ENCODE peak calls at places on chromosomes 7 and 10, in nine cellular contexts. I is T follicular helper cell, L is uterus, W is WERI-Rb-1, R is NCI-H1694 treated with DMSO at 0.1 percent for 48 hours, S is GM20000, H is HuH-7.5, N is IMR-90, Z is foreskin fibroblast. G is an unnamed sample.

GRCh38 chr10:105398202-105398601 is 757.1 kb downstream of the SORCS3 start:
- DNase-seq in R (no peak), H (no peak), S (no peak), W (no peak), L (no peak), N (no peak), I (no peak), Z (peak; percentile 4), G (no peak)

GRCh38 chr10:129548534-129549130 is 81.6 kb downstream of the MGMT start:
- DNase-seq in Z (no peak), L (no peak), W (no peak), N (no peak), S (no peak), H (no peak), R (no peak), I (no peak), G (no peak)

GRCh38 chr10:8042032-8042863 is 12.2 kb upstream of the GATA3 start:
- DNase-seq in I (no peak), R (no peak), N (no peak), L (no peak), H (no peak), S (peak; percentile 35), W (no peak), Z (no peak), G (no peak)

GRCh38 chr7:106462365-106462859 is 177.6 kb upstream of the NAMPT start:
- DNase-seq in W (no peak), I (no peak), N (peak; percentile 52), H (no peak), Z (peak; percentile 67), S (peak; percentile 37), L (no peak), R (peak; percentile 56), G (peak; percentile 52)

GRCh38 chr7:116730097-116731018 is 58.4 kb downstream of the MET start:
- DNase-seq in S (no peak), H (no peak), N (no peak), I (no peak), L (no peak), W (no peak), R (no peak), Z (no peak), G (no peak)

GRCh38 chr7:155226261-155227003 is 71.2 kb upstream of the INSIG1 start:
- DNase-seq in I (no peak), L (no peak), N (no peak), H (no peak), S (no peak), R (no peak), Z (no peak), W (no peak), G (no peak)

GRCh38 chr10:2978111-2978510 is 89.2 kb upstream of the PFKP start:
- DNase-seq in S (peak; percentile 42), L (no peak), W (no peak), R (peak; percentile 65), Z (peak; percentile 41), H (peak; percentile 24), I (no peak), N (peak; percentile 79), G (peak; percentile 75)

GRCh38 chr10:93379366-93380042 is 102.6 kb downstream of the MYOF start:
- DNase-seq in Z (peak; percentile 76), N (peak; percentile 86), H (no peak), S (no peak), I (no peak), L (no peak), W (no peak), R (no peak), G (no peak)

GRCh38 chr7:94252971-94253370 is 141.7 kb upstream of the COL1A2 start:
- DNase-seq in N (no peak), Z (no peak), S (no peak), I (no peak), R (peak; percentile 22), H (no peak), W (peak; percentile 50), L (no peak), G (no peak)

GRCh38 chr10:114172776-114173555 is 1.0 kb downstream of the CCDC186 start:
- DNase-seq in W (no peak), L (no peak), N (no peak), R (no peak), S (no peak), I (no peak), H (no peak), Z (no peak), G (peak; percentile 55)

GRCh38 chr7:92092210-92092609 is 42.1 kb downstream of the CYP51A1 start:
- DNase-seq in Z (no peak), N (peak; percentile 3), S (no peak), H (no peak), R (no peak), I (no peak), L (no peak), W (no peak), G (no peak)

GRCh38 chr7:123961731-123962130 is 36.7 kb downstream of the SPAM1 start:
- DNase-seq in R (no peak), N (no peak), Z (no peak), S (no peak), H (no peak), I (no peak), W (no peak), L (no peak), G (no peak)

GRCh38 chr10:89515031-89515841 is 20.2 kb downstream of the SLC16A12 start:
- DNase-seq in R (no peak), H (no peak), L (no peak), I (no peak), N (peak; percentile 100), W (no peak), S (no peak), Z (peak; percentile 98), G (no peak)

GRCh38 chr10:79142064-79142491 is 73.3 kb downstream of the ZMIZ1 start:
- DNase-seq in L (peak; percentile 92), S (no peak), W (no peak), R (no peak), H (no peak), I (no peak), N (peak; percentile 85), Z (peak; percentile 54), G (no peak)

GRCh38 chr7:112103246-112103645 is 103.0 kb downstream of the DOCK4 start:
- DNase-seq in I (no peak), S (no peak), L (no peak), N (peak; percentile 56), R (no peak), Z (peak; percentile 41), H (peak; percentile 12), W (no peak), G (no peak)

GRCh38 chr10:118868618-118869017 is 113.8 kb upstream of the CACUL1 start:
- DNase-seq in L (no peak), I (no peak), N (no peak), W (no peak), R (no peak), S (no peak), Z (no peak), H (no peak), G (no peak)

GRCh38 chr10:13759167-13759566 is 172.4 kb downstream of the PRPF18 start:
- DNase-seq in Z (no peak), S (no peak), N (peak; percentile 23), L (no peak), W (no peak), H (no peak), R (peak; percentile 85), I (no peak), G (peak; percentile 13)

GRCh38 chr10:8272794-8273425 is 218.4 kb downstream of the GATA3 start:
- DNase-seq in N (no peak), Z (no peak), W (no peak), R (no peak), I (no peak), L (no peak), S (no peak), H (no peak), G (no peak)

GRCh38 chr10:71821909-71822763 is 28.9 kb downstream of the PSAP start:
- DNase-seq in I (no peak), S (no peak), H (no peak), Z (peak; percentile 36), R (no peak), N (peak; percentile 49), W (no peak), L (no peak), G (no peak)

GRCh38 chr7:159105845-159106614 is 38.6 kb downstream of the VIPR2 start:
- DNase-seq in W (peak; percentile 67), Z (no peak), S (no peak), L (no peak), H (no peak), R (no peak), N (no peak), I (no peak), G (no peak)

GRCh38 chr7:101952355-101953247 is 135.2 kb downstream of the CUX1 start:
- DNase-seq in S (no peak), H (no peak), Z (peak; percentile 79), W (no peak), I (no peak), L (peak; percentile 70), N (peak; percentile 93), R (no peak), G (no peak)

GRCh38 chr7:132261296-132261695 is 315.0 kb downstream of the PLXNA4 start:
- DNase-seq in S (no peak), I (no peak), L (no peak), Z (no peak), H (no peak), N (no peak), W (no peak), R (no peak), G (no peak)

GRCh38 chr10:68202965-68203358 is 29.0 kb downstream of the ATOH7 start:
- DNase-seq in L (no peak), W (no peak), I (no peak), R (no peak), S (no peak), Z (peak; percentile 63), H (no peak), N (peak; percentile 78), G (no peak)

GRCh38 chr7:16318463-16318862 is 102.9 kb downstream of the CRPPA start:
- DNase-seq in R (no peak), N (no peak), Z (peak; percentile 20), H (no peak), I (no peak), L (no peak), S (no peak), W (no peak), G (no peak)

GRCh38 chr10:43598447-43598846 is 7.8 kb upstream of the ZNF485 start:
- DNase-seq in I (no peak), Z (peak; percentile 65), R (no peak), L (peak; percentile 24), W (no peak), N (peak; percentile 58), H (no peak), S (no peak), G (no peak)

GRCh38 chr10:77086081-77086480 is 551.5 kb downstream of the KCNMA1 start:
- DNase-seq in W (no peak), N (no peak), Z (no peak), S (no peak), L (no peak), H (no peak), R (no peak), I (no peak), G (no peak)

GRCh38 chr7:132269718-132270117 is 306.6 kb downstream of the PLXNA4 start:
- DNase-seq in I (no peak), L (no peak), R (no peak), H (no peak), S (no peak), Z (no peak), W (no peak), N (no peak), G (no peak)

GRCh38 chr7:107836237-107837144 is 33.5 kb upstream of the SLC26A3 start:
- DNase-seq in H (no peak), R (no peak), N (no peak), L (no peak), I (no peak), W (no peak), S (no peak), Z (no peak), G (no peak)

GRCh38 chr7:138630059-138630610 is 71.0 kb downstream of the SVOPL start:
- DNase-seq in R (no peak), H (no peak), N (no peak), S (no peak), Z (no peak), W (no peak), L (no peak), I (no peak), G (no peak)

G was measured in G401.